ENCODE peak calls at places on chromosome 5, in eight cellular contexts. S, X, H, D, W, B, E and V are unnamed samples.

GRCh38 chr5:14038341-14038959 is 94.0 kb upstream of the DNAH5 start:
- DNase-seq in H (no peak), D (no peak), E (no peak), X (no peak), W (no peak), B (peak; percentile 62), S (peak; percentile 25), V (peak; percentile 21)

GRCh38 chr5:103271570-103272289 is 13.2 kb downstream of the MACIR start:
- DNase-seq in S (peak; percentile 87), H (no peak), D (no peak), W (no peak), B (no peak), X (peak; percentile 39), E (no peak), V (no peak)

GRCh38 chr5:180365829-180366228 is 12.7 kb upstream of the GFPT2 start:
- DNase-seq in B (no peak), E (no peak), H (no peak), D (no peak), W (no peak), S (no peak), X (no peak), V (no peak)

GRCh38 chr5:124583469-124584350 is 162.7 kb downstream of the ZNF608 start:
- DNase-seq in B (peak; percentile 70), W (no peak), D (peak; percentile 22), X (peak; percentile 93), S (no peak), E (no peak), H (no peak), V (no peak)

GRCh38 chr5:180832638-180833068 is 28.4 kb downstream of the ZFP62 start:
- DNase-seq in E (no peak), B (no peak), D (no peak), S (no peak), X (peak; percentile 67), W (no peak), H (no peak), V (no peak)

GRCh38 chr5:73441377-73441776 is 7.2 kb downstream of the FOXD1 start:
- DNase-seq in X (no peak), W (no peak), D (no peak), H (no peak), E (no peak), S (no peak), B (no peak), V (no peak)

GRCh38 chr5:126846344-126846743 is 69.4 kb downstream of the LMNB1 start:
- DNase-seq in E (no peak), B (peak; percentile 64), W (no peak), D (no peak), S (no peak), H (no peak), X (no peak), V (no peak)

GRCh38 chr5:180640765-180641565 is 8.4 kb downstream of the FLT4 start:
- DNase-seq in E (no peak), B (no peak), W (no peak), H (no peak), X (no peak), D (peak; percentile 14), S (no peak), V (no peak)

GRCh38 chr5:81601912-81602311 is 149.0 kb downstream of the SSBP2 start:
- DNase-seq in D (no peak), B (peak; percentile 38), H (no peak), E (no peak), X (no peak), W (no peak), S (no peak), V (no peak)

GRCh38 chr5:77641963-77642589 is 3.6 kb upstream of the OTP start:
- DNase-seq in S (no peak), D (no peak), B (no peak), X (no peak), H (no peak), W (no peak), E (no peak), V (no peak)

GRCh38 chr5:1176473-1177391 is 24.7 kb upstream of the SLC6A19 start:
- DNase-seq in X (no peak), H (peak; percentile 69), B (no peak), W (no peak), D (no peak), S (peak; percentile 3), E (no peak), V (no peak)

GRCh38 chr5:90421136-90421535 is 11.6 kb upstream of the CETN3 start:
- DNase-seq in B (peak; percentile 20), D (no peak), S (peak; percentile 42), E (no peak), W (no peak), X (no peak), H (no peak), V (no peak)

GRCh38 chr5:123285122-123286011 is 137.8 kb downstream of the CEP120 start:
- DNase-seq in E (no peak), S (no peak), B (peak; percentile 62), X (no peak), W (no peak), H (no peak), D (no peak), V (no peak)

GRCh38 chr5:138945421-138946240 is 70.5 kb upstream of the LRRTM2 start:
- DNase-seq in E (no peak), D (no peak), W (no peak), X (no peak), S (no peak), B (no peak), H (no peak), V (no peak)

GRCh38 chr5:113194125-113194524 is 217.5 kb downstream of the DCP2 start:
- DNase-seq in D (no peak), H (no peak), X (no peak), B (no peak), W (no peak), E (no peak), S (no peak), V (no peak)

GRCh38 chr5:38291355-38291754 is 33.0 kb downstream of the EGFLAM start:
- DNase-seq in B (no peak), D (no peak), H (no peak), W (no peak), X (no peak), E (no peak), S (no peak), V (no peak)

GRCh38 chr5:123151227-123151951 is 62.3 kb downstream of the PRDM6 start:
- DNase-seq in E (no peak), W (no peak), S (no peak), B (no peak), H (no peak), D (no peak), X (no peak), V (no peak)

GRCh38 chr5:132224721-132225120 is 2.9 kb downstream of the P4HA2 start:
- DNase-seq in W (peak; percentile 66), E (no peak), B (no peak), D (no peak), H (no peak), X (no peak), S (peak; percentile 25), V (no peak)

GRCh38 chr5:68378204-68378830 is 162.8 kb downstream of the PIK3R1 start:
- DNase-seq in X (no peak), D (no peak), H (no peak), B (no peak), S (no peak), E (no peak), W (no peak), V (no peak)

GRCh38 chr5:126354857-126355731 is 68.1 kb upstream of the GRAMD2B start:
- DNase-seq in S (no peak), H (no peak), D (no peak), W (no peak), E (no peak), B (no peak), X (no peak), V (peak; percentile 44)

GRCh38 chr5:93433422-93433821 is 147.6 kb downstream of the NR2F1-AS1 start:
- DNase-seq in W (no peak), S (no peak), B (peak; percentile 86), H (no peak), X (no peak), E (no peak), D (no peak), V (no peak)

GRCh38 chr5:51404256-51404655 is 21.0 kb downstream of the ISL1 start:
- DNase-seq in D (no peak), E (no peak), X (no peak), H (no peak), W (no peak), S (no peak), B (no peak), V (no peak)

GRCh38 chr5:150595466-150596031 is 44.9 kb upstream of the SYNPO start:
- DNase-seq in S (no peak), D (no peak), W (no peak), H (peak; percentile 60), B (peak; percentile 95), E (no peak), X (no peak), V (peak; percentile 39)
- H3K4me1 ChIP-seq in S (peaks cover 27% of the 10 kb centered on the region), D (peaks cover 7% of the 10 kb centered on the region), W (peaks cover 14% of the 10 kb centered on the region), H (peaks cover 22% of the 10 kb centered on the region), B (peaks cover 26% of the 10 kb centered on the region), E (no peaks in the 10 kb centered on the region), X (no peaks in the 10 kb centered on the region), V (peaks cover 64% of the 10 kb centered on the region)

DNA sequence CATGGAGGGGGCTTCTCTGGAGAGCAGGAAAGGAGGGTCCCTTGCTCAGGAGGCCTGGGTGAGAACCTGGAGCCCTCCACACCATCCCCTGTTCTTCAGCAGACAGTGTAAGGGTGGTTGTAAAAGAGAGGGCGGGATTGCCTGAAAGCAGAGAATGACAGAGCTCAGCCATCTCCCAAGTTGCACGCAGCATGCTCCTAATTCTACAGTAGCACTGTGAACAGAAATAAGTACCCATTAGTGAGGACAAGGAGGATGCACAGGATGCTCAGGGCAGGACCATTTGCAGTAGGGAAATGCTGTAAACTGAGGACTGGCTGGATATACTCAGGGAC is 8.4 kb downstream of the CCDC69 start:
- DNase-seq in H (no peak), D (no peak), W (no peak), X (no peak), S (no peak), E (no peak), B (no peak), V (no peak)
- H3K4me3 ChIP-seq in H (no peak overlapping the region), D (no peak overlapping the region), W (no peak overlapping the region), X (peak overlapping the region; percentile 6), S (no peak overlapping the region), E (no peak overlapping the region), B (no peak overlapping the region), V (no peak overlapping the region)

DNA sequence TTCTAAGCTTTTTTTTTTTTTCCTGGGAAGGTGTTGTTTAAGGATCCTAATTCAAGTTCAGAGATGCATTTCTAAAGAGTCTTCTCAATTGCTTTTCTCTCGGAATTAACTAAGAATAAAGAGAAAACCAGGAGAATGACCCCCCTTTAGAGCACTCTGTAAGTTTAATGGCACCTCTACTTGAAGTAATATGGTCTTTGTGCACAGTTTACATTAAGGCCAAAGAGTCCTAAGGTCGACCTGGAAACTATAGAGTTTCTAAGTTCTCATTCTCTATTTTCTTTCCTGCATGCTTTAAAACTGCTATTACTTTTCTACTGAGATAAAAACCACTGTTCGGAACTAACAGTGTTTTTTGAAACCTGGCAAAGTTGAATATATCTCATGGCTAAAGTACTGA is 923.1 kb upstream of the CDH10 start:
- DNase-seq in X (no peak), S (no peak), E (no peak), H (no peak), D (no peak), W (no peak), B (no peak), V (no peak)
- H3K9me3 ChIP-seq in X (no peaks in the 10 kb centered on the region), S (no peaks in the 10 kb centered on the region), E (no peaks in the 10 kb centered on the region), H (peaks cover 14% of the 10 kb centered on the region), D (no peaks in the 10 kb centered on the region), W (peaks cover 6% of the 10 kb centered on the region), B (no peaks in the 10 kb centered on the region), V (no peaks in the 10 kb centered on the region)

DNA sequence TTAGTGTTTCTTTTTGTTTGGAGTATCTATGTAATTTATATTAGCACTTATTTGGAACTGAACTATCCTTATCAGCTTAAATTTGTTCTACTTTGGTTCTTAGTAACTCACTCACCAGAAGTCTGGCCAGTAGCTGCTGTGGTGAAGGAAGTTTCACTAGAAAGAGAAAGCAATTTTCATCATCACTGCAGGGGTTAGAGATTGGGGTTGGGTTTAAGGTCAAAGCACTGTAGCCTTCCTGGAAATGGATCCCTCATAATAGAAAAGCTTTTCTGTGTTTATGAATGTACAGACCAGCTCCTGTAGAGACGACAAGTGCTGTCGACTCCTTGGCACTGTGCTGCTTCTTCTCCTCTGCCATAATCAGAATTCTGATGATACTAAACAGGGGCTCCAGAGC is 22.2 kb downstream of the MROH2B start:
- DNase-seq in B (peak; percentile 50), W (no peak), S (no peak), D (no peak), E (no peak), H (no peak), X (peak; percentile 35), V (no peak)
- H3K4me1 ChIP-seq in B (no peaks in the 10 kb centered on the region), W (no peaks in the 10 kb centered on the region), S (no peaks in the 10 kb centered on the region), D (no peaks in the 10 kb centered on the region), E (no peaks in the 10 kb centered on the region), H (no peaks in the 10 kb centered on the region), X (no peaks in the 10 kb centered on the region), V (no peaks in the 10 kb centered on the region)